ENCODE peak calls at places on chromosomes 5 and 9, in eight cellular contexts. One of them, this sample, is unnamed.

GRCh38 chr5:55226027-55226933 is 835 bp downstream of the MCIDAS start:
- DNase-seq in psoas muscle: no peak
- DNase-seq in CD4-positive, alpha-beta T cell: no peak
- DNase-seq in RWPE1: peak; percentile 93
- DNase-seq in PC-3: peak; percentile 62
- DNase-seq in A549: peak; percentile 89
- DNase-seq in coronary artery: no peak
- DNase-seq in prostate gland: peak; percentile 19
- DNase-seq in this sample: no peak

GRCh38 chr9:98943682-98944129 is at the start of gene COL15A1:
- DNase-seq in psoas muscle: peak; percentile 42
- DNase-seq in CD4-positive, alpha-beta T cell: no peak
- DNase-seq in RWPE1: no peak
- DNase-seq in PC-3: no peak
- DNase-seq in A549: peak; percentile 9
- DNase-seq in coronary artery: peak; percentile 79
- DNase-seq in prostate gland: no peak
- DNase-seq in this sample: no peak

GRCh38 chr9:121637441-121638222 is 13.8 kb upstream of the DAB2IP start:
- DNase-seq in psoas muscle: no peak
- DNase-seq in CD4-positive, alpha-beta T cell: no peak
- DNase-seq in RWPE1: peak; percentile 83
- DNase-seq in PC-3: peak; percentile 43
- DNase-seq in A549: no peak
- DNase-seq in coronary artery: no peak
- DNase-seq in prostate gland: no peak
- DNase-seq in this sample: peak; percentile 8

GRCh38 chr9:27429436-27429835 is 94.7 kb upstream of the IFNK start:
- DNase-seq in psoas muscle: no peak
- DNase-seq in CD4-positive, alpha-beta T cell: no peak
- DNase-seq in RWPE1: no peak
- DNase-seq in PC-3: no peak
- DNase-seq in A549: no peak
- DNase-seq in coronary artery: no peak
- DNase-seq in prostate gland: no peak
- DNase-seq in this sample: no peak

GRCh38 chr5:13740471-13740870 is 204.0 kb downstream of the DNAH5 start:
- DNase-seq in psoas muscle: no peak
- DNase-seq in CD4-positive, alpha-beta T cell: no peak
- DNase-seq in RWPE1: no peak
- DNase-seq in PC-3: peak; percentile 56
- DNase-seq in A549: no peak
- DNase-seq in coronary artery: no peak
- DNase-seq in prostate gland: no peak
- DNase-seq in this sample: no peak

GRCh38 chr5:113204525-113205161 is 228.0 kb downstream of the DCP2 start:
- DNase-seq in psoas muscle: peak; percentile 66
- DNase-seq in CD4-positive, alpha-beta T cell: no peak
- DNase-seq in RWPE1: peak; percentile 94
- DNase-seq in PC-3: peak; percentile 46
- DNase-seq in A549: no peak
- DNase-seq in coronary artery: no peak
- DNase-seq in prostate gland: peak; percentile 87
- DNase-seq in this sample: no peak

GRCh38 chr5:26388946-26389345 is 649.4 kb downstream of the CDH9 start:
- DNase-seq in psoas muscle: no peak
- DNase-seq in CD4-positive, alpha-beta T cell: no peak
- DNase-seq in RWPE1: peak; percentile 27
- DNase-seq in PC-3: peak; percentile 88
- DNase-seq in A549: no peak
- DNase-seq in coronary artery: no peak
- DNase-seq in prostate gland: no peak
- DNase-seq in this sample: no peak

GRCh38 chr9:88535932-88536324 is 950 bp downstream of the NXNL2 start:
- DNase-seq in psoas muscle: peak; percentile 32
- DNase-seq in CD4-positive, alpha-beta T cell: no peak
- DNase-seq in RWPE1: no peak
- DNase-seq in PC-3: no peak
- DNase-seq in A549: no peak
- DNase-seq in coronary artery: peak; percentile 80
- DNase-seq in prostate gland: no peak
- DNase-seq in this sample: no peak

GRCh38 chr9:10612649-10613398 is at the start of gene PTPRD:
- DNase-seq in psoas muscle: no peak
- DNase-seq in CD4-positive, alpha-beta T cell: no peak
- DNase-seq in RWPE1: peak; percentile 62
- DNase-seq in PC-3: peak; percentile 77
- DNase-seq in A549: peak; percentile 64
- DNase-seq in coronary artery: no peak
- DNase-seq in prostate gland: no peak
- DNase-seq in this sample: no peak

GRCh38 chr9:68500457-68501158 is 40.1 kb downstream of the TMEM252 start:
- DNase-seq in psoas muscle: no peak
- DNase-seq in CD4-positive, alpha-beta T cell: no peak
- DNase-seq in RWPE1: peak; percentile 38
- DNase-seq in PC-3: peak; percentile 90
- DNase-seq in A549: peak; percentile 80
- DNase-seq in coronary artery: peak; percentile 75
- DNase-seq in prostate gland: no peak
- DNase-seq in this sample: no peak

GRCh38 chr9:113543286-113544000 is 79.9 kb downstream of the RGS3 start:
- DNase-seq in psoas muscle: no peak
- DNase-seq in CD4-positive, alpha-beta T cell: no peak
- DNase-seq in RWPE1: no peak
- DNase-seq in PC-3: no peak
- DNase-seq in A549: no peak
- DNase-seq in coronary artery: peak; percentile 56
- DNase-seq in prostate gland: no peak
- DNase-seq in this sample: no peak

GRCh38 chr9:129550199-129550839 is 70.6 kb downstream of the C9orf50 start:
- DNase-seq in psoas muscle: peak; percentile 86
- DNase-seq in CD4-positive, alpha-beta T cell: no peak
- DNase-seq in RWPE1: peak; percentile 54
- DNase-seq in PC-3: peak; percentile 42
- DNase-seq in A549: peak; percentile 55
- DNase-seq in coronary artery: peak; percentile 90
- DNase-seq in prostate gland: peak; percentile 78
- DNase-seq in this sample: no peak

DNA sequence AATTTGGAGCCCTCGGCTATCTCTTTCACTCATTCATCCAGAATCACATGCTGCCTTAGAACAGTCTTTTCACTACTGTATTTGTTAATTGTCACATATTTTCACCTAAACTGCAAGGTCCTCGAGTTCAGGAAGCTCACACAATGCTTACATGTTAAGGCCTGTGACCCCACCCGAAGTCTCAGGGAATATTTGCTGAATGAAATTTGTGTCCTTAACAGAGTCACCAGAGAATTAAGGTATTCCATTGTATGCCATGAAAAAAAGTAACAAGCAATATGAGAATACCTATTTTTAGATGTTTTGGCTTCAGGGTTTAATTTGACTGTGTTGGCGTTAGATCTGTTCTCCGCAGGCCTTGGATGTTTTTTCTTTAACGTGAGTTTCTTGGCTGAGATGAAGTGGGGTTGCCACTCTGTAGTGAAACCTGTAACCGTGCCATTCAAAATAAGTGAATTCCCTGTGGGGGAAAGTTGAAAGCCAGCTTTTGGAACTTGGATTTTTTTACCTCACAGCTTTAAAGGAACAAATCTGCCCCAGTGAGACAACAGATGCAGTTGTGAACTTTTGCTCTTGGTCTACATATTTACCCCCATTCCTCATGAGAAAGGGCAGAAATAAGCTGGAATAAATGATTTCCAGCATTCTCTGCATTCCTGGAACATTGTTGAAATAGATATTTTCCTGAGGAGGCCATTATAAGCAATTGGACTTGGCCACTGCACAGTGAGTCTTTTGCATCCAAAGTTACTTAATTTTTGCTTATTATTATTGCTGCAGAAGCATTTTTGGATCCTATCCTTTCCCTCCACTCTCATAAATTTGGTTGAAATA is 35.9 kb upstream of the FBP1 start:
- DNase-seq in psoas muscle: no peak
- DNase-seq in CD4-positive, alpha-beta T cell: no peak
- DNase-seq in RWPE1: no peak
- DNase-seq in PC-3: no peak
- DNase-seq in A549: no peak
- DNase-seq in coronary artery: no peak
- DNase-seq in prostate gland: no peak
- DNase-seq in this sample: no peak
- H3K27ac ChIP-seq in psoas muscle: no peak overlapping the region
- H3K27ac ChIP-seq in CD4-positive, alpha-beta T cell: no peak overlapping the region
- H3K27ac ChIP-seq in RWPE1: no peak overlapping the region
- H3K27ac ChIP-seq in PC-3: no peak overlapping the region
- H3K27ac ChIP-seq in A549: peak overlapping the region; percentile 48
- H3K27ac ChIP-seq in coronary artery: peak overlapping the region; percentile 52
- H3K27ac ChIP-seq in prostate gland: peak overlapping the region; percentile 1
- H3K27ac ChIP-seq in this sample: no peak overlapping the region

DNA sequence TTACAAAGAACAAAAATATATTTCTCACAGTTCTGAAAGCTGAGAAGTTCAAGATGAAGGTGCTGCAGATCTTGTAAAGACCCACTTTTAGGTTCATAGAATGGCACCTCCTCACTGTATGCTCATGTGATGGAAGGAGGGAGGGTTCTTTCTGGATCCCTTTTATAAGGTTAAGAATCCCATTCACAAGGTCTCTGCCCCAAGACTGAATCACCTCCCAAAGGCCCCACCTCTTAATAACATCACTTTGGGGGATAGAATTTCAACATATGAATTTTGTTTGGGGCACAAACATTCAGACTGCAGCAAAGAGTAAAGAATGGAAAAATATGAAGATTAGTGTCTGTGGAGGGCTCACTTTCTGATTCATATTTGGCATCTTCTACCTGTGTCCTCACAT is 77.1 kb upstream of the PRR16 start:
- DNase-seq in psoas muscle: no peak
- DNase-seq in CD4-positive, alpha-beta T cell: no peak
- DNase-seq in RWPE1: no peak
- DNase-seq in PC-3: no peak
- DNase-seq in A549: no peak
- DNase-seq in coronary artery: no peak
- DNase-seq in prostate gland: no peak
- DNase-seq in this sample: no peak
- H3K27ac ChIP-seq in psoas muscle: no peak overlapping the region
- H3K27ac ChIP-seq in CD4-positive, alpha-beta T cell: no peak overlapping the region
- H3K27ac ChIP-seq in RWPE1: peak overlapping the region; percentile 48
- H3K27ac ChIP-seq in PC-3: no peak overlapping the region
- H3K27ac ChIP-seq in A549: no peak overlapping the region
- H3K27ac ChIP-seq in coronary artery: no peak overlapping the region
- H3K27ac ChIP-seq in prostate gland: no peak overlapping the region
- H3K27ac ChIP-seq in this sample: peak overlapping the region; percentile 62

GRCh38 chr5:142821027-142821732 is 51.0 kb downstream of the ARHGAP26 start:
- DNase-seq in psoas muscle: no peak
- DNase-seq in CD4-positive, alpha-beta T cell: no peak
- DNase-seq in RWPE1: no peak
- DNase-seq in PC-3: peak; percentile 44
- DNase-seq in A549: no peak
- DNase-seq in coronary artery: no peak
- DNase-seq in prostate gland: no peak
- DNase-seq in this sample: no peak
- H3K27ac ChIP-seq in psoas muscle: no peak overlapping the region
- H3K27ac ChIP-seq in CD4-positive, alpha-beta T cell: no peak overlapping the region
- H3K27ac ChIP-seq in RWPE1: no peak overlapping the region
- H3K27ac ChIP-seq in PC-3: peak overlapping the region; percentile 97
- H3K27ac ChIP-seq in A549: peak overlapping the region; percentile 87
- H3K27ac ChIP-seq in coronary artery: no peak overlapping the region
- H3K27ac ChIP-seq in prostate gland: no peak overlapping the region
- H3K27ac ChIP-seq in this sample: no peak overlapping the region

GRCh38 chr5:88836195-88836838 is 46.7 kb downstream of the MEF2C start:
- DNase-seq in psoas muscle: no peak
- DNase-seq in CD4-positive, alpha-beta T cell: no peak
- DNase-seq in RWPE1: no peak
- DNase-seq in PC-3: no peak
- DNase-seq in A549: no peak
- DNase-seq in coronary artery: no peak
- DNase-seq in prostate gland: no peak
- DNase-seq in this sample: no peak

GRCh38 chr5:88831856-88832255 is 51.1 kb downstream of the MEF2C start:
- DNase-seq in psoas muscle: no peak
- DNase-seq in CD4-positive, alpha-beta T cell: no peak
- DNase-seq in RWPE1: no peak
- DNase-seq in PC-3: no peak
- DNase-seq in A549: no peak
- DNase-seq in coronary artery: no peak
- DNase-seq in prostate gland: no peak
- DNase-seq in this sample: no peak

GRCh38 chr5:88834108-88834462 is 48.9 kb downstream of the MEF2C start:
- DNase-seq in psoas muscle: no peak
- DNase-seq in CD4-positive, alpha-beta T cell: no peak
- DNase-seq in RWPE1: no peak
- DNase-seq in PC-3: no peak
- DNase-seq in A549: no peak
- DNase-seq in coronary artery: no peak
- DNase-seq in prostate gland: no peak
- DNase-seq in this sample: no peak

GRCh38 chr5:88834499-88834898 is 48.5 kb downstream of the MEF2C start:
- DNase-seq in psoas muscle: no peak
- DNase-seq in CD4-positive, alpha-beta T cell: no peak
- DNase-seq in RWPE1: no peak
- DNase-seq in PC-3: no peak
- DNase-seq in A549: no peak
- DNase-seq in coronary artery: no peak
- DNase-seq in prostate gland: no peak
- DNase-seq in this sample: no peak

GRCh38 chr5:88833371-88834107 is 49.4 kb downstream of the MEF2C start:
- DNase-seq in psoas muscle: no peak
- DNase-seq in CD4-positive, alpha-beta T cell: peak; percentile 35
- DNase-seq in RWPE1: no peak
- DNase-seq in PC-3: no peak
- DNase-seq in A549: no peak
- DNase-seq in coronary artery: peak; percentile 85
- DNase-seq in prostate gland: no peak
- DNase-seq in this sample: no peak
- H3K27ac ChIP-seq in psoas muscle: peak overlapping the region; percentile 87
- H3K27ac ChIP-seq in CD4-positive, alpha-beta T cell: no peak overlapping the region
- H3K27ac ChIP-seq in RWPE1: no peak overlapping the region
- H3K27ac ChIP-seq in PC-3: no peak overlapping the region
- H3K27ac ChIP-seq in A549: no peak overlapping the region
- H3K27ac ChIP-seq in coronary artery: peak overlapping the region; percentile 81
- H3K27ac ChIP-seq in prostate gland: no peak overlapping the region
- H3K27ac ChIP-seq in this sample: no peak overlapping the region

GRCh38 chr9:87201316-87201715 is 254.0 kb upstream of the GAS1 start:
- DNase-seq in psoas muscle: no peak
- DNase-seq in CD4-positive, alpha-beta T cell: no peak
- DNase-seq in RWPE1: no peak
- DNase-seq in PC-3: no peak
- DNase-seq in A549: no peak
- DNase-seq in coronary artery: no peak
- DNase-seq in prostate gland: no peak
- DNase-seq in this sample: no peak

DNA sequence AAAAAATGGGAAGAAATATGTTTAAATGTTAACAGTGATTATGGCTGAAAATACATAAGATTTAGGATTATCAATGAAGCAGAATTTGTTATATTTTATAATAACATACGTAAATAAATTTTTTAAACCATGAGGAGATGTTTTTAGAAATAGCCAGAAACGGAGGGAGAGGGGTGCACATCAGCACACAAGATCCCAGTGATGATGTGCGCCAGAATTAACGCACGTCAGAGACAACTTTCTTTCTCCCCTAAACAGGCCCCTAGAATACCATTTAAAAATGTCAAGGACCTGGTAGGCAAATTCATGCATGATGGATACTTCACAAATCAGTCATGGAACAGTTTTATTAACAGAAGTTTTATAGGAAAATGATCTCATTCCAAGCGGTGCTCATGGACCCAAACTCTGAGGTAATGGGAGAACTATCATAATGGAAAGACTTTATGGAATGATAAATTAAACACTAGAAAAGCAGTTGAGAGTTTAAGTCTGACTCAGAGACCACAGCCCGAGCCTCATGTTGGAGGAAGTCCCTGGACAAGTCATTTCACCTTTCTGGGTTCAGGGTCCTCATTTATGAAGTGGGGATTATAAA is 258.9 kb upstream of the GAS1 start:
- DNase-seq in psoas muscle: no peak
- DNase-seq in CD4-positive, alpha-beta T cell: no peak
- DNase-seq in RWPE1: peak; percentile 12
- DNase-seq in PC-3: peak; percentile 4
- DNase-seq in A549: no peak
- DNase-seq in coronary artery: no peak
- DNase-seq in prostate gland: no peak
- DNase-seq in this sample: no peak
- H3K27ac ChIP-seq in psoas muscle: no peak overlapping the region
- H3K27ac ChIP-seq in CD4-positive, alpha-beta T cell: no peak overlapping the region
- H3K27ac ChIP-seq in RWPE1: no peak overlapping the region
- H3K27ac ChIP-seq in PC-3: no peak overlapping the region
- H3K27ac ChIP-seq in A549: no peak overlapping the region
- H3K27ac ChIP-seq in coronary artery: no peak overlapping the region
- H3K27ac ChIP-seq in prostate gland: no peak overlapping the region
- H3K27ac ChIP-seq in this sample: no peak overlapping the region

This sample was measured in AG04450.